ENCODE peak calls at places on chromosomes 12 and 14, in eight cellular contexts. One of them, this sample, is unnamed.

GRCh38 chr14:90248594-90248993 is 7.8 kb upstream of the PSMC1 start:
- DNase-seq in amniotic stem cell: no peak
- DNase-seq in NCI-H1092 treated with DMSO at 0.1 percent for 48 hours: no peak
- DNase-seq in amygdala: no peak
- DNase-seq in EH: no peak
- DNase-seq in NCI-H2029: no peak
- DNase-seq in activated CD4-positive, alpha-beta T cell treated with anti-CD3 and anti-CD28 coated beads for 4 hours: no peak
- DNase-seq in substantia nigra: no peak
- DNase-seq in this sample: no peak

GRCh38 chr12:38906482-38907170 is 1.2 kb upstream of the CPNE8 start:
- DNase-seq in amniotic stem cell: no peak
- DNase-seq in NCI-H1092 treated with DMSO at 0.1 percent for 48 hours: no peak
- DNase-seq in amygdala: peak
- DNase-seq in EH: peak
- DNase-seq in NCI-H2029: no peak
- DNase-seq in activated CD4-positive, alpha-beta T cell treated with anti-CD3 and anti-CD28 coated beads for 4 hours: peak
- DNase-seq in substantia nigra: peak
- DNase-seq in this sample: peak

GRCh38 chr14:104686624-104687517 is 2.5 kb upstream of the INF2 start:
- DNase-seq in amniotic stem cell: no peak
- DNase-seq in NCI-H1092 treated with DMSO at 0.1 percent for 48 hours: no peak
- DNase-seq in amygdala: no peak
- DNase-seq in EH: no peak
- DNase-seq in NCI-H2029: no peak
- DNase-seq in activated CD4-positive, alpha-beta T cell treated with anti-CD3 and anti-CD28 coated beads for 4 hours: no peak
- DNase-seq in substantia nigra: no peak
- DNase-seq in this sample: no peak

GRCh38 chr12:91397866-91398532 is 215.4 kb upstream of the DCN start:
- DNase-seq in amniotic stem cell: no peak
- DNase-seq in NCI-H1092 treated with DMSO at 0.1 percent for 48 hours: no peak
- DNase-seq in amygdala: no peak
- DNase-seq in EH: no peak
- DNase-seq in NCI-H2029: no peak
- DNase-seq in activated CD4-positive, alpha-beta T cell treated with anti-CD3 and anti-CD28 coated beads for 4 hours: no peak
- DNase-seq in substantia nigra: no peak
- DNase-seq in this sample: no peak

GRCh38 chr14:49314756-49315155 is 271.4 kb downstream of the RPS29 start:
- DNase-seq in amniotic stem cell: no peak
- DNase-seq in NCI-H1092 treated with DMSO at 0.1 percent for 48 hours: no peak
- DNase-seq in amygdala: no peak
- DNase-seq in EH: no peak
- DNase-seq in NCI-H2029: no peak
- DNase-seq in activated CD4-positive, alpha-beta T cell treated with anti-CD3 and anti-CD28 coated beads for 4 hours: no peak
- DNase-seq in substantia nigra: no peak
- DNase-seq in this sample: no peak

GRCh38 chr14:20680843-20681347 is 3.5 kb upstream of the RNASE4 start:
- DNase-seq in amniotic stem cell: no peak
- DNase-seq in NCI-H1092 treated with DMSO at 0.1 percent for 48 hours: no peak
- DNase-seq in amygdala: no peak
- DNase-seq in EH: no peak
- DNase-seq in NCI-H2029: no peak
- DNase-seq in activated CD4-positive, alpha-beta T cell treated with anti-CD3 and anti-CD28 coated beads for 4 hours: peak
- DNase-seq in substantia nigra: no peak
- DNase-seq in this sample: no peak

GRCh38 chr12:47722926-47723631 is 2.2 kb downstream of the ENDOU start:
- DNase-seq in amniotic stem cell: no peak
- DNase-seq in NCI-H1092 treated with DMSO at 0.1 percent for 48 hours: no peak
- DNase-seq in amygdala: no peak
- DNase-seq in EH: no peak
- DNase-seq in NCI-H2029: no peak
- DNase-seq in activated CD4-positive, alpha-beta T cell treated with anti-CD3 and anti-CD28 coated beads for 4 hours: no peak
- DNase-seq in substantia nigra: peak
- DNase-seq in this sample: no peak

GRCh38 chr12:83114042-83114441 is 427.3 kb downstream of the TMTC2 start:
- DNase-seq in amniotic stem cell: no peak
- DNase-seq in NCI-H1092 treated with DMSO at 0.1 percent for 48 hours: no peak
- DNase-seq in amygdala: no peak
- DNase-seq in EH: no peak
- DNase-seq in NCI-H2029: no peak
- DNase-seq in activated CD4-positive, alpha-beta T cell treated with anti-CD3 and anti-CD28 coated beads for 4 hours: no peak
- DNase-seq in substantia nigra: no peak
- DNase-seq in this sample: no peak

GRCh38 chr14:36028218-36028617 is 148.3 kb downstream of the PTCSC3 start:
- DNase-seq in amniotic stem cell: no peak
- DNase-seq in NCI-H1092 treated with DMSO at 0.1 percent for 48 hours: no peak
- DNase-seq in amygdala: no peak
- DNase-seq in EH: no peak
- DNase-seq in NCI-H2029: peak
- DNase-seq in activated CD4-positive, alpha-beta T cell treated with anti-CD3 and anti-CD28 coated beads for 4 hours: no peak
- DNase-seq in substantia nigra: no peak
- DNase-seq in this sample: peak

GRCh38 chr12:121610239-121611149 is 15.8 kb upstream of the ORAI1 start:
- DNase-seq in amniotic stem cell: no peak
- DNase-seq in NCI-H1092 treated with DMSO at 0.1 percent for 48 hours: no peak
- DNase-seq in amygdala: no peak
- DNase-seq in EH: peak
- DNase-seq in NCI-H2029: no peak
- DNase-seq in activated CD4-positive, alpha-beta T cell treated with anti-CD3 and anti-CD28 coated beads for 4 hours: no peak
- DNase-seq in substantia nigra: no peak
- DNase-seq in this sample: no peak

GRCh38 chr14:32345311-32345771 is 16.2 kb downstream of the AKAP6 start:
- DNase-seq in amniotic stem cell: no peak
- DNase-seq in NCI-H1092 treated with DMSO at 0.1 percent for 48 hours: no peak
- DNase-seq in amygdala: no peak
- DNase-seq in EH: peak
- DNase-seq in NCI-H2029: no peak
- DNase-seq in activated CD4-positive, alpha-beta T cell treated with anti-CD3 and anti-CD28 coated beads for 4 hours: no peak
- DNase-seq in substantia nigra: peak
- DNase-seq in this sample: no peak

GRCh38 chr12:12685305-12685704 is 10.7 kb downstream of the GPR19 start:
- DNase-seq in amniotic stem cell: no peak
- DNase-seq in NCI-H1092 treated with DMSO at 0.1 percent for 48 hours: peak
- DNase-seq in amygdala: no peak
- DNase-seq in EH: no peak
- DNase-seq in NCI-H2029: peak
- DNase-seq in activated CD4-positive, alpha-beta T cell treated with anti-CD3 and anti-CD28 coated beads for 4 hours: no peak
- DNase-seq in substantia nigra: peak
- DNase-seq in this sample: peak

GRCh38 chr14:69666112-69666511 is 54.7 kb downstream of the SUSD6 start:
- DNase-seq in amniotic stem cell: no peak
- DNase-seq in NCI-H1092 treated with DMSO at 0.1 percent for 48 hours: no peak
- DNase-seq in amygdala: no peak
- DNase-seq in EH: no peak
- DNase-seq in NCI-H2029: no peak
- DNase-seq in activated CD4-positive, alpha-beta T cell treated with anti-CD3 and anti-CD28 coated beads for 4 hours: no peak
- DNase-seq in substantia nigra: no peak
- DNase-seq in this sample: no peak

GRCh38 chr12:51434305-51434704 is 9.7 kb downstream of the SLC4A8 start:
- DNase-seq in amniotic stem cell: no peak
- DNase-seq in NCI-H1092 treated with DMSO at 0.1 percent for 48 hours: no peak
- DNase-seq in amygdala: no peak
- DNase-seq in EH: no peak
- DNase-seq in NCI-H2029: no peak
- DNase-seq in activated CD4-positive, alpha-beta T cell treated with anti-CD3 and anti-CD28 coated beads for 4 hours: no peak
- DNase-seq in substantia nigra: no peak
- DNase-seq in this sample: no peak

GRCh38 chr12:79194595-79194994 is 330.0 kb downstream of the SYT1 start:
- DNase-seq in amniotic stem cell: no peak
- DNase-seq in NCI-H1092 treated with DMSO at 0.1 percent for 48 hours: no peak
- DNase-seq in amygdala: no peak
- DNase-seq in EH: no peak
- DNase-seq in NCI-H2029: no peak
- DNase-seq in activated CD4-positive, alpha-beta T cell treated with anti-CD3 and anti-CD28 coated beads for 4 hours: no peak
- DNase-seq in substantia nigra: no peak
- DNase-seq in this sample: no peak

GRCh38 chr12:67698711-67699603 is 50.4 kb downstream of the DYRK2 start:
- DNase-seq in amniotic stem cell: peak
- DNase-seq in NCI-H1092 treated with DMSO at 0.1 percent for 48 hours: no peak
- DNase-seq in amygdala: no peak
- DNase-seq in EH: peak
- DNase-seq in NCI-H2029: no peak
- DNase-seq in activated CD4-positive, alpha-beta T cell treated with anti-CD3 and anti-CD28 coated beads for 4 hours: peak
- DNase-seq in substantia nigra: no peak
- DNase-seq in this sample: no peak

GRCh38 chr14:68793734-68794129 is 865 bp upstream of the ZFP36L1 start:
- DNase-seq in amniotic stem cell: no peak
- DNase-seq in NCI-H1092 treated with DMSO at 0.1 percent for 48 hours: no peak
- DNase-seq in amygdala: no peak
- DNase-seq in EH: no peak
- DNase-seq in NCI-H2029: no peak
- DNase-seq in activated CD4-positive, alpha-beta T cell treated with anti-CD3 and anti-CD28 coated beads for 4 hours: no peak
- DNase-seq in substantia nigra: no peak
- DNase-seq in this sample: no peak

GRCh38 chr12:15700595-15700994 is 88.6 kb downstream of the EPS8 start:
- DNase-seq in amniotic stem cell: peak
- DNase-seq in NCI-H1092 treated with DMSO at 0.1 percent for 48 hours: no peak
- DNase-seq in amygdala: no peak
- DNase-seq in EH: peak
- DNase-seq in NCI-H2029: no peak
- DNase-seq in activated CD4-positive, alpha-beta T cell treated with anti-CD3 and anti-CD28 coated beads for 4 hours: no peak
- DNase-seq in substantia nigra: no peak
- DNase-seq in this sample: no peak

GRCh38 chr12:39931231-39931630 is 174.7 kb downstream of the SLC2A13 start:
- DNase-seq in amniotic stem cell: no peak
- DNase-seq in NCI-H1092 treated with DMSO at 0.1 percent for 48 hours: no peak
- DNase-seq in amygdala: no peak
- DNase-seq in EH: no peak
- DNase-seq in NCI-H2029: no peak
- DNase-seq in activated CD4-positive, alpha-beta T cell treated with anti-CD3 and anti-CD28 coated beads for 4 hours: no peak
- DNase-seq in substantia nigra: no peak
- DNase-seq in this sample: no peak

GRCh38 chr14:50085570-50086315 is 30.6 kb downstream of the VCPKMT start:
- DNase-seq in amniotic stem cell: no peak
- DNase-seq in NCI-H1092 treated with DMSO at 0.1 percent for 48 hours: no peak
- DNase-seq in amygdala: no peak
- DNase-seq in EH: peak
- DNase-seq in NCI-H2029: no peak
- DNase-seq in activated CD4-positive, alpha-beta T cell treated with anti-CD3 and anti-CD28 coated beads for 4 hours: no peak
- DNase-seq in substantia nigra: no peak
- DNase-seq in this sample: no peak

GRCh38 chr12:125329239-125330238 is 264.3 kb downstream of the AACS start:
- DNase-seq in amniotic stem cell: no peak
- DNase-seq in NCI-H1092 treated with DMSO at 0.1 percent for 48 hours: no peak
- DNase-seq in amygdala: no peak
- DNase-seq in EH: peak
- DNase-seq in NCI-H2029: no peak
- DNase-seq in activated CD4-positive, alpha-beta T cell treated with anti-CD3 and anti-CD28 coated beads for 4 hours: no peak
- DNase-seq in substantia nigra: no peak
- DNase-seq in this sample: peak

GRCh38 chr14:30193791-30194407 is 266.3 kb upstream of the PRKD1 start:
- DNase-seq in amniotic stem cell: peak
- DNase-seq in NCI-H1092 treated with DMSO at 0.1 percent for 48 hours: no peak
- DNase-seq in amygdala: no peak
- DNase-seq in EH: peak
- DNase-seq in NCI-H2029: no peak
- DNase-seq in activated CD4-positive, alpha-beta T cell treated with anti-CD3 and anti-CD28 coated beads for 4 hours: no peak
- DNase-seq in substantia nigra: no peak
- DNase-seq in this sample: no peak

GRCh38 chr14:104132981-104133380 is 5.4 kb upstream of the KIF26A start:
- DNase-seq in amniotic stem cell: no peak
- DNase-seq in NCI-H1092 treated with DMSO at 0.1 percent for 48 hours: no peak
- DNase-seq in amygdala: no peak
- DNase-seq in EH: no peak
- DNase-seq in NCI-H2029: no peak
- DNase-seq in activated CD4-positive, alpha-beta T cell treated with anti-CD3 and anti-CD28 coated beads for 4 hours: no peak
- DNase-seq in substantia nigra: no peak
- DNase-seq in this sample: no peak

GRCh38 chr14:21163721-21164120 is 7.9 kb upstream of the OR5AU1 start:
- DNase-seq in amniotic stem cell: no peak
- DNase-seq in NCI-H1092 treated with DMSO at 0.1 percent for 48 hours: no peak
- DNase-seq in amygdala: no peak
- DNase-seq in EH: no peak
- DNase-seq in NCI-H2029: no peak
- DNase-seq in activated CD4-positive, alpha-beta T cell treated with anti-CD3 and anti-CD28 coated beads for 4 hours: no peak
- DNase-seq in substantia nigra: no peak
- DNase-seq in this sample: no peak

GRCh38 chr12:50052964-50053363 is 4.4 kb upstream of the ASIC1 start:
- DNase-seq in amniotic stem cell: no peak
- DNase-seq in NCI-H1092 treated with DMSO at 0.1 percent for 48 hours: peak
- DNase-seq in amygdala: no peak
- DNase-seq in EH: no peak
- DNase-seq in NCI-H2029: no peak
- DNase-seq in activated CD4-positive, alpha-beta T cell treated with anti-CD3 and anti-CD28 coated beads for 4 hours: no peak
- DNase-seq in substantia nigra: no peak
- DNase-seq in this sample: no peak

GRCh38 chr14:30223966-30224365 is 296.3 kb upstream of the PRKD1 start:
- DNase-seq in amniotic stem cell: no peak
- DNase-seq in NCI-H1092 treated with DMSO at 0.1 percent for 48 hours: no peak
- DNase-seq in amygdala: no peak
- DNase-seq in EH: no peak
- DNase-seq in NCI-H2029: no peak
- DNase-seq in activated CD4-positive, alpha-beta T cell treated with anti-CD3 and anti-CD28 coated beads for 4 hours: no peak
- DNase-seq in substantia nigra: no peak
- DNase-seq in this sample: no peak

GRCh38 chr12:101697197-101697929 is at the start of gene CHPT1:
- DNase-seq in amniotic stem cell: no peak
- DNase-seq in NCI-H1092 treated with DMSO at 0.1 percent for 48 hours: peak
- DNase-seq in amygdala: peak
- DNase-seq in EH: peak
- DNase-seq in NCI-H2029: peak
- DNase-seq in activated CD4-positive, alpha-beta T cell treated with anti-CD3 and anti-CD28 coated beads for 4 hours: peak
- DNase-seq in substantia nigra: peak
- DNase-seq in this sample: peak

GRCh38 chr12:15522574-15523187 is 200.4 kb downstream of the PTPRO start:
- DNase-seq in amniotic stem cell: peak
- DNase-seq in NCI-H1092 treated with DMSO at 0.1 percent for 48 hours: peak
- DNase-seq in amygdala: no peak
- DNase-seq in EH: peak
- DNase-seq in NCI-H2029: peak
- DNase-seq in activated CD4-positive, alpha-beta T cell treated with anti-CD3 and anti-CD28 coated beads for 4 hours: no peak
- DNase-seq in substantia nigra: no peak
- DNase-seq in this sample: peak

GRCh38 chr12:114903394-114903748 is 219.4 kb upstream of the TBX3 start:
- DNase-seq in amniotic stem cell: no peak
- DNase-seq in NCI-H1092 treated with DMSO at 0.1 percent for 48 hours: no peak
- DNase-seq in amygdala: no peak
- DNase-seq in EH: peak
- DNase-seq in NCI-H2029: no peak
- DNase-seq in activated CD4-positive, alpha-beta T cell treated with anti-CD3 and anti-CD28 coated beads for 4 hours: no peak
- DNase-seq in substantia nigra: no peak
- DNase-seq in this sample: no peak

GRCh38 chr12:105555556-105555973 is 225.1 kb downstream of the C12orf75 start:
- DNase-seq in amniotic stem cell: no peak
- DNase-seq in NCI-H1092 treated with DMSO at 0.1 percent for 48 hours: no peak
- DNase-seq in amygdala: no peak
- DNase-seq in EH: no peak
- DNase-seq in NCI-H2029: no peak
- DNase-seq in activated CD4-positive, alpha-beta T cell treated with anti-CD3 and anti-CD28 coated beads for 4 hours: no peak
- DNase-seq in substantia nigra: no peak
- DNase-seq in this sample: no peak